ENCODE peak calls at places on chromosomes 5 and 9, in ten cellular contexts. One of them, this sample, is unnamed.
A peak's percentile ranks its signal among the peaks of the same experiment; 100 is the strongest.

GRCh38 chr5:3107118-3107517 is 355.6 kb upstream of the IRX2 start:
- DNase-seq in amygdala: no peak
- DNase-seq in thyroid gland: no peak
- DNase-seq in NT2/D1: no peak
- DNase-seq in ureter: no peak
- DNase-seq in germinal center: no peak
- DNase-seq in stimulated activated naive CD4-positive, alpha-beta T cell: no peak
- DNase-seq in DMS153: no peak
- DNase-seq in CD8-positive, alpha-beta T cell: no peak
- DNase-seq in kidney epithelial cell: no peak
- DNase-seq in this sample: no peak

GRCh38 chr9:120980951-120981350 is 54.4 kb upstream of the TRAF1 start:
- DNase-seq in amygdala: no peak
- DNase-seq in thyroid gland: no peak
- DNase-seq in NT2/D1: no peak
- DNase-seq in ureter: no peak
- DNase-seq in germinal center: no peak
- DNase-seq in stimulated activated naive CD4-positive, alpha-beta T cell: no peak
- DNase-seq in DMS153: no peak
- DNase-seq in CD8-positive, alpha-beta T cell: no peak
- DNase-seq in kidney epithelial cell: no peak
- DNase-seq in this sample: no peak

GRCh38 chr5:159017787-159018186 is 81.9 kb downstream of the EBF1 start:
- DNase-seq in amygdala: no peak
- DNase-seq in thyroid gland: peak; percentile 31
- DNase-seq in NT2/D1: peak; percentile 66
- DNase-seq in ureter: peak; percentile 61
- DNase-seq in germinal center: no peak
- DNase-seq in stimulated activated naive CD4-positive, alpha-beta T cell: no peak
- DNase-seq in DMS153: peak; percentile 8
- DNase-seq in CD8-positive, alpha-beta T cell: no peak
- DNase-seq in kidney epithelial cell: no peak
- DNase-seq in this sample: no peak

GRCh38 chr5:176817864-176818377 is 7.6 kb downstream of the UNC5A start:
- DNase-seq in amygdala: no peak
- DNase-seq in thyroid gland: no peak
- DNase-seq in NT2/D1: peak; percentile 40
- DNase-seq in ureter: no peak
- DNase-seq in germinal center: peak; percentile 36
- DNase-seq in stimulated activated naive CD4-positive, alpha-beta T cell: no peak
- DNase-seq in DMS153: no peak
- DNase-seq in CD8-positive, alpha-beta T cell: no peak
- DNase-seq in kidney epithelial cell: no peak
- DNase-seq in this sample: no peak

GRCh38 chr5:138033275-138033808 is 463 bp upstream of the FAM13B start:
- DNase-seq in amygdala: no peak
- DNase-seq in thyroid gland: no peak
- DNase-seq in NT2/D1: no peak
- DNase-seq in ureter: no peak
- DNase-seq in germinal center: no peak
- DNase-seq in stimulated activated naive CD4-positive, alpha-beta T cell: no peak
- DNase-seq in DMS153: peak; percentile 19
- DNase-seq in CD8-positive, alpha-beta T cell: no peak
- DNase-seq in kidney epithelial cell: no peak
- DNase-seq in this sample: no peak

GRCh38 chr5:166551384-166551783 is 1740.1 kb upstream of the WWC1 start:
- DNase-seq in amygdala: peak; percentile 66
- DNase-seq in thyroid gland: no peak
- DNase-seq in NT2/D1: no peak
- DNase-seq in ureter: no peak
- DNase-seq in germinal center: no peak
- DNase-seq in stimulated activated naive CD4-positive, alpha-beta T cell: no peak
- DNase-seq in DMS153: no peak
- DNase-seq in CD8-positive, alpha-beta T cell: no peak
- DNase-seq in kidney epithelial cell: no peak
- DNase-seq in this sample: no peak

GRCh38 chr5:112923148-112923917 is 1.3 kb upstream of the REEP5 start:
- DNase-seq in amygdala: no peak
- DNase-seq in thyroid gland: no peak
- DNase-seq in NT2/D1: no peak
- DNase-seq in ureter: no peak
- DNase-seq in germinal center: peak; percentile 42
- DNase-seq in stimulated activated naive CD4-positive, alpha-beta T cell: peak; percentile 59
- DNase-seq in DMS153: no peak
- DNase-seq in CD8-positive, alpha-beta T cell: no peak
- DNase-seq in kidney epithelial cell: no peak
- DNase-seq in this sample: no peak

GRCh38 chr5:39178856-39179255 is 40.5 kb downstream of the FYB1 start:
- DNase-seq in amygdala: no peak
- DNase-seq in thyroid gland: no peak
- DNase-seq in NT2/D1: no peak
- DNase-seq in ureter: no peak
- DNase-seq in germinal center: no peak
- DNase-seq in stimulated activated naive CD4-positive, alpha-beta T cell: peak; percentile 77
- DNase-seq in DMS153: no peak
- DNase-seq in CD8-positive, alpha-beta T cell: no peak
- DNase-seq in kidney epithelial cell: no peak
- DNase-seq in this sample: no peak

GRCh38 chr5:13478831-13479465 is 465.5 kb downstream of the DNAH5 start:
- DNase-seq in amygdala: peak; percentile 40
- DNase-seq in thyroid gland: no peak
- DNase-seq in NT2/D1: peak; percentile 20
- DNase-seq in ureter: no peak
- DNase-seq in germinal center: no peak
- DNase-seq in stimulated activated naive CD4-positive, alpha-beta T cell: no peak
- DNase-seq in DMS153: peak; percentile 11
- DNase-seq in CD8-positive, alpha-beta T cell: no peak
- DNase-seq in kidney epithelial cell: no peak
- DNase-seq in this sample: no peak

GRCh38 chr9:80020056-80020455 is 448.3 kb downstream of the TLE4 start:
- DNase-seq in amygdala: no peak
- DNase-seq in thyroid gland: no peak
- DNase-seq in NT2/D1: no peak
- DNase-seq in ureter: no peak
- DNase-seq in germinal center: no peak
- DNase-seq in stimulated activated naive CD4-positive, alpha-beta T cell: no peak
- DNase-seq in DMS153: no peak
- DNase-seq in CD8-positive, alpha-beta T cell: no peak
- DNase-seq in kidney epithelial cell: no peak
- DNase-seq in this sample: no peak

GRCh38 chr5:132057498-132058255 is 2.8 kb upstream of the IL3 start:
- DNase-seq in amygdala: no peak
- DNase-seq in thyroid gland: no peak
- DNase-seq in NT2/D1: no peak
- DNase-seq in ureter: peak; percentile 29
- DNase-seq in germinal center: no peak
- DNase-seq in stimulated activated naive CD4-positive, alpha-beta T cell: no peak
- DNase-seq in DMS153: no peak
- DNase-seq in CD8-positive, alpha-beta T cell: no peak
- DNase-seq in kidney epithelial cell: no peak
- DNase-seq in this sample: no peak

GRCh38 chr9:70165006-70165602 is 93.7 kb upstream of the SMC5 start:
- DNase-seq in amygdala: no peak
- DNase-seq in thyroid gland: no peak
- DNase-seq in NT2/D1: no peak
- DNase-seq in ureter: no peak
- DNase-seq in germinal center: no peak
- DNase-seq in stimulated activated naive CD4-positive, alpha-beta T cell: no peak
- DNase-seq in DMS153: no peak
- DNase-seq in CD8-positive, alpha-beta T cell: no peak
- DNase-seq in kidney epithelial cell: no peak
- DNase-seq in this sample: no peak

GRCh38 chr5:93874080-93874479 is 132.7 kb upstream of the POU5F2 start:
- DNase-seq in amygdala: no peak
- DNase-seq in thyroid gland: no peak
- DNase-seq in NT2/D1: peak; percentile 1
- DNase-seq in ureter: no peak
- DNase-seq in germinal center: no peak
- DNase-seq in stimulated activated naive CD4-positive, alpha-beta T cell: no peak
- DNase-seq in DMS153: no peak
- DNase-seq in CD8-positive, alpha-beta T cell: no peak
- DNase-seq in kidney epithelial cell: no peak
- DNase-seq in this sample: no peak

GRCh38 chr9:129995409-129996160 is 47.4 kb downstream of the FNBP1 start:
- DNase-seq in amygdala: no peak
- DNase-seq in thyroid gland: no peak
- DNase-seq in NT2/D1: no peak
- DNase-seq in ureter: no peak
- DNase-seq in germinal center: no peak
- DNase-seq in stimulated activated naive CD4-positive, alpha-beta T cell: peak; percentile 27
- DNase-seq in DMS153: no peak
- DNase-seq in CD8-positive, alpha-beta T cell: no peak
- DNase-seq in kidney epithelial cell: no peak
- DNase-seq in this sample: no peak

GRCh38 chr5:157607371-157608161 is 32.0 kb upstream of the ADAM19 start:
- DNase-seq in amygdala: no peak
- DNase-seq in thyroid gland: no peak
- DNase-seq in NT2/D1: no peak
- DNase-seq in ureter: no peak
- DNase-seq in germinal center: no peak
- DNase-seq in stimulated activated naive CD4-positive, alpha-beta T cell: no peak
- DNase-seq in DMS153: no peak
- DNase-seq in CD8-positive, alpha-beta T cell: peak; percentile 32
- DNase-seq in kidney epithelial cell: peak; percentile 50
- DNase-seq in this sample: no peak

GRCh38 chr5:100690036-100690560 is 154.9 kb downstream of the FAM174A start:
- DNase-seq in amygdala: no peak
- DNase-seq in thyroid gland: no peak
- DNase-seq in NT2/D1: no peak
- DNase-seq in ureter: no peak
- DNase-seq in germinal center: no peak
- DNase-seq in stimulated activated naive CD4-positive, alpha-beta T cell: no peak
- DNase-seq in DMS153: no peak
- DNase-seq in CD8-positive, alpha-beta T cell: no peak
- DNase-seq in kidney epithelial cell: no peak
- DNase-seq in this sample: no peak

GRCh38 chr9:121073038-121073437 is 1.7 kb upstream of the CNTRL start:
- DNase-seq in amygdala: no peak
- DNase-seq in thyroid gland: peak; percentile 29
- DNase-seq in NT2/D1: no peak
- DNase-seq in ureter: peak; percentile 56
- DNase-seq in germinal center: peak; percentile 12
- DNase-seq in stimulated activated naive CD4-positive, alpha-beta T cell: no peak
- DNase-seq in DMS153: no peak
- DNase-seq in CD8-positive, alpha-beta T cell: no peak
- DNase-seq in kidney epithelial cell: no peak
- DNase-seq in this sample: peak; percentile 6

GRCh38 chr9:83422512-83422911 is 115.7 kb downstream of the FRMD3 start:
- DNase-seq in amygdala: no peak
- DNase-seq in thyroid gland: no peak
- DNase-seq in NT2/D1: no peak
- DNase-seq in ureter: no peak
- DNase-seq in germinal center: no peak
- DNase-seq in stimulated activated naive CD4-positive, alpha-beta T cell: no peak
- DNase-seq in DMS153: no peak
- DNase-seq in CD8-positive, alpha-beta T cell: no peak
- DNase-seq in kidney epithelial cell: no peak
- DNase-seq in this sample: no peak

GRCh38 chr5:26877154-26877553 is 161.2 kb downstream of the CDH9 start:
- DNase-seq in amygdala: no peak
- DNase-seq in thyroid gland: no peak
- DNase-seq in NT2/D1: no peak
- DNase-seq in ureter: no peak
- DNase-seq in germinal center: no peak
- DNase-seq in stimulated activated naive CD4-positive, alpha-beta T cell: no peak
- DNase-seq in DMS153: no peak
- DNase-seq in CD8-positive, alpha-beta T cell: no peak
- DNase-seq in kidney epithelial cell: no peak
- DNase-seq in this sample: no peak

GRCh38 chr9:87062706-87063105 is 115.4 kb upstream of the GAS1 start:
- DNase-seq in amygdala: no peak
- DNase-seq in thyroid gland: no peak
- DNase-seq in NT2/D1: no peak
- DNase-seq in ureter: no peak
- DNase-seq in germinal center: no peak
- DNase-seq in stimulated activated naive CD4-positive, alpha-beta T cell: no peak
- DNase-seq in DMS153: no peak
- DNase-seq in CD8-positive, alpha-beta T cell: no peak
- DNase-seq in kidney epithelial cell: no peak
- DNase-seq in this sample: no peak

GRCh38 chr5:100623719-100624118 is 88.5 kb downstream of the FAM174A start:
- DNase-seq in amygdala: no peak
- DNase-seq in thyroid gland: no peak
- DNase-seq in NT2/D1: no peak
- DNase-seq in ureter: no peak
- DNase-seq in germinal center: no peak
- DNase-seq in stimulated activated naive CD4-positive, alpha-beta T cell: peak; percentile 4
- DNase-seq in DMS153: peak; percentile 7
- DNase-seq in CD8-positive, alpha-beta T cell: no peak
- DNase-seq in kidney epithelial cell: no peak
- DNase-seq in this sample: no peak

GRCh38 chr5:29309359-29309758 is 1884.1 kb upstream of the CDH6 start:
- DNase-seq in amygdala: no peak
- DNase-seq in thyroid gland: no peak
- DNase-seq in NT2/D1: no peak
- DNase-seq in ureter: no peak
- DNase-seq in germinal center: no peak
- DNase-seq in stimulated activated naive CD4-positive, alpha-beta T cell: no peak
- DNase-seq in DMS153: no peak
- DNase-seq in CD8-positive, alpha-beta T cell: no peak
- DNase-seq in kidney epithelial cell: no peak
- DNase-seq in this sample: no peak

GRCh38 chr9:111783857-111784256 is 10.9 kb downstream of the SHOC1 start:
- DNase-seq in amygdala: no peak
- DNase-seq in thyroid gland: no peak
- DNase-seq in NT2/D1: no peak
- DNase-seq in ureter: no peak
- DNase-seq in germinal center: no peak
- DNase-seq in stimulated activated naive CD4-positive, alpha-beta T cell: no peak
- DNase-seq in DMS153: no peak
- DNase-seq in CD8-positive, alpha-beta T cell: no peak
- DNase-seq in kidney epithelial cell: no peak
- DNase-seq in this sample: no peak

GRCh38 chr5:136560111-136560510 is 194.8 kb upstream of the TRPC7 start:
- DNase-seq in amygdala: no peak
- DNase-seq in thyroid gland: no peak
- DNase-seq in NT2/D1: no peak
- DNase-seq in ureter: no peak
- DNase-seq in germinal center: no peak
- DNase-seq in stimulated activated naive CD4-positive, alpha-beta T cell: no peak
- DNase-seq in DMS153: no peak
- DNase-seq in CD8-positive, alpha-beta T cell: no peak
- DNase-seq in kidney epithelial cell: no peak
- DNase-seq in this sample: no peak

GRCh38 chr9:93126151-93126781 is 7.8 kb downstream of the NINJ1 start:
- DNase-seq in amygdala: no peak
- DNase-seq in thyroid gland: peak; percentile 69
- DNase-seq in NT2/D1: no peak
- DNase-seq in ureter: peak; percentile 42
- DNase-seq in germinal center: no peak
- DNase-seq in stimulated activated naive CD4-positive, alpha-beta T cell: peak; percentile 47
- DNase-seq in DMS153: no peak
- DNase-seq in CD8-positive, alpha-beta T cell: no peak
- DNase-seq in kidney epithelial cell: no peak
- DNase-seq in this sample: no peak

GRCh38 chr5:81606150-81606549 is 144.7 kb downstream of the SSBP2 start:
- DNase-seq in amygdala: no peak
- DNase-seq in thyroid gland: no peak
- DNase-seq in NT2/D1: peak; percentile 40
- DNase-seq in ureter: no peak
- DNase-seq in germinal center: no peak
- DNase-seq in stimulated activated naive CD4-positive, alpha-beta T cell: no peak
- DNase-seq in DMS153: no peak
- DNase-seq in CD8-positive, alpha-beta T cell: no peak
- DNase-seq in kidney epithelial cell: no peak
- DNase-seq in this sample: no peak